ENCODE peak calls at places on chromosomes 12 and 14, in five cellular contexts. Y, Q, Z, K and U are unnamed samples.

GRCh38 chr14:36663404-36664321 is 2.0 kb downstream of the PAX9 start:
- DNase-seq in Q (no peak), K (no peak), Y (no peak), Z (no peak), U (no peak)

GRCh38 chr14:104676694-104677505 is 12.5 kb upstream of the INF2 start:
- DNase-seq in K (peak; percentile 82), Q (peak; percentile 57), Z (no peak), Y (no peak), U (peak; percentile 45)

GRCh38 chr12:87121908-87122307 is 865.7 kb upstream of the MGAT4C start:
- DNase-seq in Z (no peak), K (no peak), Q (no peak), Y (no peak), U (no peak)

GRCh38 chr14:24715239-24715638 is 81.2 kb upstream of the GZMB start:
- DNase-seq in Z (no peak), Y (no peak), K (no peak), Q (no peak), U (no peak)

GRCh38 chr12:27333311-27334009 is 824 bp downstream of the BMAL2 start:
- DNase-seq in Z (no peak), Y (no peak), K (peak; percentile 89), Q (peak; percentile 36), U (no peak)

GRCh38 chr14:105333613-105334364 is 19.2 kb downstream of the PACS2 start:
- DNase-seq in Y (no peak), Z (no peak), Q (no peak), K (peak; percentile 56), U (no peak)

GRCh38 chr12:68180792-68181744 is 21.5 kb upstream of the IFNG start:
- DNase-seq in Y (no peak), Z (peak; percentile 9), K (no peak), Q (no peak), U (no peak)

GRCh38 chr12:42862055-42862454 is 272.5 kb upstream of the PRICKLE1 start:
- DNase-seq in K (no peak), Z (no peak), Q (no peak), Y (peak; percentile 8), U (no peak)

GRCh38 chr12:57708296-57708695 is 14.4 kb downstream of the OS9 start:
- DNase-seq in Q (no peak), Y (no peak), Z (no peak), K (no peak), U (no peak)

GRCh38 chr12:50988051-50988450 is 35.7 kb downstream of the HIGD1C start:
- DNase-seq in Y (no peak), Q (no peak), K (no peak), Z (no peak), U (no peak)

GRCh38 chr12:46269429-46270241 is 792 bp upstream of the SLC38A1 start:
- DNase-seq in Z (peak; percentile 60), Q (no peak), Y (no peak), K (no peak), U (no peak)

GRCh38 chr12:12899530-12900380 is 8.4 kb downstream of the GPRC5A start:
- DNase-seq in K (no peak), Z (no peak), Y (peak; percentile 91), Q (no peak), U (peak; percentile 88)

GRCh38 chr14:75283162-75283883 is 4.7 kb downstream of the FOS start:
- DNase-seq in Y (peak; percentile 66), Q (no peak), Z (no peak), K (peak; percentile 76), U (no peak)
- TF ChIP-seq CTCF in Y (peak; percentile 19), Q (no peak), Z (no peak), K (no peak), U (no peak)

GRCh38 chr14:76718306-76719075 is 42.8 kb upstream of the VASH1 start:
- DNase-seq in K (no peak), Q (no peak), Y (no peak), Z (no peak), U (no peak)

GRCh38 chr14:76717508-76717907 is 43.8 kb upstream of the VASH1 start:
- DNase-seq in Q (no peak), K (no peak), Y (no peak), Z (no peak), U (no peak)

GRCh38 chr14:76715927-76716200 is 45.4 kb upstream of the VASH1 start:
- DNase-seq in K (no peak), Z (no peak), Y (no peak), Q (no peak), U (no peak)

GRCh38 chr14:76716285-76716684 is 45.0 kb upstream of the VASH1 start:
- DNase-seq in Q (no peak), K (no peak), Z (no peak), Y (no peak), U (no peak)

DNA sequence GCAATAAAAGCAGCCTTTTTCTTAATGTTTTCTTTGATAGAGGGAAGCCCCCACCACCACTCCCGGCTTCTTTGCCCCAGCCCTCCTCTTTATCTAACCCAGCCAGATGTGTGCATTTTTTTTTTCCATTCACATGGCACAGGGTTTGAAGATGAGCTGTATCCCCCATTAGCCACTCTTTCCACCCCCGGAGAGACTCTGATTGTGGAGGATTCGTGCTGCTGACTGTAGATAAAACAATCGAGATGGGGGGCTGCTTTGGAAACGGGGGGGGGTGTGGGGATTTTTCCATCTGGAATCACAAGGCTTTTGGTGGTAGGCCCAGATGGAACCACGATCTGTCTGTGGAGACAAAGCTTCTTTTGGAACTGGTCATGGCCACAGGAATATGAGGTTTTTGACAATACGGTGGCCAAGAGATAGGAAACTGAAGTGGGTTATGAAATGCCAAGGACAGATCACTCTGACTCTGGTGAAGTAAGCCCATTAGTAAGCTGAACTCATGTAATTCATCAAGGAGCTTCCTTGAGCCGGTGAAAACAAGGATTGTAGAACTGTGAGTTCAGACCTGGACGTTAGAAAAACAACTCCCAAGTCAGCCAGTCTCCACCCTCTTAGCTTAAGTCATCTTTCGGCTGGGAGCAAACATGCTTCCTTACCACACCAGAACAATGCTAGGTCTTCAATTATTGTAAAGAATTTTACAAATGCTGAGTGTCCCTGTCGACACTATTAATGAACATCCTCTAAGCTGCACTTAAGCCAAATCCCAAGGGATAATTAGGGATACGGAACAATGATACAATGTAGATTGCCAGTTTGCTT is 46.0 kb upstream of the VASH1 start:
- DNase-seq in K (no peak), Q (no peak), Z (no peak), Y (no peak), U (no peak)
- H3K27ac ChIP-seq in K (peak overlapping the region; percentile 75), Q (peak overlapping the region; percentile 42), Z (no peak overlapping the region), Y (no peak overlapping the region), U (no peak overlapping the region)

GRCh38 chr14:22887260-22887989 is 4.4 kb downstream of the REM2 start:
- DNase-seq in Q (peak; percentile 58), Y (peak; percentile 62), Z (peak; percentile 20), K (no peak), U (peak; percentile 52)
- TF ChIP-seq CTCF in Q (no peak), Y (no peak), Z (no peak), K (no peak), U (no peak)

DNA sequence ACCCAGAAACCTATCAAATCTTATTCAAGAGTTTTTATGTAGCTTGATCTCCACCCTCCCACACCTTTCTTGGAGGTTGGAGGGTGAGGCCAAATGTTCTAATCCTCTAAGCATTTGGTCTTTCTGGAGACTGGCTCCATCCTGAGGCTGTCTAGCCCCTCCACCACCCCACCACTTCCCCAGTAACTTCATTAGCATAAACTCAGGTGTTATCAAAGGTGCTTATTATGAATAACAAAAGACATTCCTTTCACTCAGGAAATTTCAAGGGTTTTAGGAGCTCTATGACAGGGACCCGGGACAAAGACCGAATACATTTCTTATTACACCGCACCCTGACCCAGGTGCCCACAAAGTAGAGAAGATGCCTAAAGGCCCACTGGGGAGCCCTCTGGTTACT is 2.8 kb upstream of the TMEM229B start:
- DNase-seq in K (no peak), Q (no peak), Z (no peak), Y (no peak), U (no peak)
- H3K27ac ChIP-seq in K (no peak overlapping the region), Q (no peak overlapping the region), Z (no peak overlapping the region), Y (no peak overlapping the region), U (no peak overlapping the region)

GRCh38 chr12:130286041-130286440 is 51.6 kb upstream of the PIWIL1 start:
- DNase-seq in Z (no peak), Q (no peak), Y (no peak), K (no peak), U (no peak)
- TF ChIP-seq CTCF in Z (no peak), Q (no peak), Y (no peak), K (no peak), U (no peak)